ENCODE peak calls at places on chromosome 18, in six cellular contexts. Y is stimulated activated CD4-positive, alpha-beta T cell treated with anti-CD3 and anti-CD28 coated beads, Interleukin-15, amount 100 ng/mL, for 24 hours; I is smooth muscle cell of the brain vasculature; J is HEK293T; O is left ventricle myocardium inferior; U is posterior cingulate gyrus. A is an unnamed sample.

GRCh38 chr18:76538846-76539245 is 43.8 kb upstream of the ZNF516 start:
- DNase-seq in I (no peak), U (no peak), O (no peak), Y (no peak), J (no peak), A (no peak)

GRCh38 chr18:11989966-11990380 is 8.7 kb downstream of the IMPA2 start:
- DNase-seq in U (no peak), Y (no peak), O (no peak), J (no peak), I (no peak), A (no peak)

GRCh38 chr18:9469700-9470099 is 5.6 kb upstream of the RALBP1 start:
- DNase-seq in U (no peak), Y (no peak), I (no peak), O (no peak), J (no peak), A (no peak)

GRCh38 chr18:63220903-63221302 is 98.7 kb downstream of the BCL2 start:
- DNase-seq in I (no peak), J (no peak), U (no peak), Y (no peak), O (no peak), A (no peak)

GRCh38 chr18:12287684-12288405 is 20.2 kb upstream of the TUBB6 start:
- DNase-seq in Y (peak), I (no peak), J (no peak), O (peak), U (no peak), A (peak)

GRCh38 chr18:33606621-33607020 is 28.6 kb downstream of the ASXL3 start:
- DNase-seq in O (no peak), Y (no peak), U (no peak), I (no peak), J (peak), A (no peak)

GRCh38 chr18:3340682-3341097 is 78.8 kb downstream of the MYL12B start:
- DNase-seq in O (no peak), J (peak), U (no peak), I (no peak), Y (no peak), A (no peak)

GRCh38 chr18:23862071-23862470 is 152.5 kb upstream of the TTC39C start:
- DNase-seq in U (no peak), I (peak), O (no peak), J (no peak), Y (no peak), A (no peak)

GRCh38 chr18:43680096-43680495 is 402.8 kb upstream of the SYT4 start:
- DNase-seq in O (no peak), I (no peak), Y (no peak), U (no peak), J (no peak), A (no peak)

GRCh38 chr18:48968412-48969215 is 17.8 kb upstream of the SMAD7 start:
- DNase-seq in Y (no peak), J (no peak), U (no peak), I (no peak), O (no peak), A (no peak)

GRCh38 chr18:68262697-68263293 is 452.1 kb downstream of the TMX3 start:
- DNase-seq in J (no peak), I (no peak), U (no peak), O (no peak), Y (no peak), A (no peak)

GRCh38 chr18:35703043-35703688 is 121.6 kb downstream of the GALNT1 start:
- DNase-seq in Y (no peak), U (no peak), I (no peak), O (no peak), J (no peak), A (no peak)